ENCODE peak calls at places on chromosomes 1 and 21, in seven cellular contexts. F is HFFc6, D is hippocampal formation, O is sigmoid colon, B is chondrocyte, Z is right atrium auricular region, P is BE2C. A is an unnamed sample.
A peak's percentile ranks its signal among the peaks of the same experiment; 100 is the strongest.

GRCh38 chr1:113142791-113143190 is 69.8 kb downstream of the LRIG2 start:
- DNase-seq in F (no peak), P (no peak), B (no peak), D (no peak), Z (no peak), O (no peak), A (no peak)

GRCh38 chr1:38941527-38942019 is at the start of gene RHBDL2:
- DNase-seq in D (peak; percentile 62), B (no peak), P (no peak), Z (peak; percentile 62), F (peak; percentile 25), O (peak; percentile 71), A (no peak)

GRCh38 chr1:227897704-227898438 is 49.9 kb downstream of the WNT9A start:
- DNase-seq in F (no peak), O (peak; percentile 46), Z (no peak), B (peak; percentile 41), D (no peak), P (peak; percentile 4), A (no peak)

GRCh38 chr1:33257388-33257758 is 1.1 kb downstream of the ZNF362 start:
- DNase-seq in D (no peak), O (no peak), F (no peak), B (no peak), P (no peak), Z (no peak), A (no peak)

GRCh38 chr1:7921766-7922165 is 18.9 kb downstream of the TNFRSF9 start:
- DNase-seq in O (no peak), P (no peak), B (no peak), Z (no peak), D (no peak), F (no peak), A (no peak)

GRCh38 chr1:154608522-154609294 is 722 bp upstream of the ADAR start:
- DNase-seq in Z (no peak), F (peak; percentile 36), D (peak; percentile 26), B (no peak), O (peak; percentile 73), P (peak; percentile 52), A (no peak)

GRCh38 chr1:41843378-41843777 is 75.3 kb downstream of the HIVEP3 start:
- DNase-seq in B (no peak), O (no peak), P (no peak), D (no peak), Z (no peak), F (peak; percentile 49), A (no peak)

GRCh38 chr1:239570878-239571277 is 184.5 kb downstream of the CHRM3 start:
- DNase-seq in B (no peak), D (no peak), O (no peak), Z (no peak), P (no peak), F (no peak), A (no peak)

GRCh38 chr1:61391730-61392129 is 309.4 kb downstream of the NFIA start:
- DNase-seq in D (no peak), F (no peak), B (no peak), Z (no peak), O (no peak), P (no peak), A (no peak)

GRCh38 chr21:44914176-44914874 is 6.4 kb downstream of the ITGB2 start:
- DNase-seq in O (no peak), D (no peak), P (no peak), F (no peak), Z (no peak), B (no peak), A (peak; percentile 71)

GRCh38 chr1:68409426-68409825 is 40.3 kb downstream of the RPE65 start:
- DNase-seq in B (no peak), F (no peak), P (no peak), D (no peak), Z (no peak), O (no peak), A (no peak)

GRCh38 chr1:58392083-58392482 is 154.4 kb downstream of the OMA1 start:
- DNase-seq in Z (no peak), D (no peak), B (no peak), P (no peak), F (no peak), O (no peak), A (peak; percentile 86)

GRCh38 chr1:226125097-226125630 is 61.4 kb downstream of the ACBD3 start:
- DNase-seq in O (peak; percentile 89), P (peak; percentile 89), Z (peak; percentile 89), D (peak; percentile 22), B (peak; percentile 83), F (peak; percentile 59), A (peak; percentile 78)

GRCh38 chr1:208652300-208653160 is 408.3 kb upstream of the PLXNA2 start:
- DNase-seq in F (peak; percentile 63), O (peak; percentile 69), Z (peak; percentile 69), P (peak; percentile 68), D (peak; percentile 71), B (no peak), A (peak; percentile 54)

GRCh38 chr1:183604048-183604808 is 14.0 kb upstream of the NCF2 start:
- DNase-seq in Z (no peak), B (no peak), D (no peak), P (no peak), F (peak; percentile 87), O (no peak), A (no peak)

GRCh38 chr1:235329139-235329808 is 904 bp downstream of the GGPS1 start:
- DNase-seq in O (peak; percentile 72), B (no peak), D (peak; percentile 57), Z (no peak), F (peak; percentile 21), P (peak; percentile 43), A (peak; percentile 46)

GRCh38 chr1:26066857-26067256 is 573 bp downstream of the TRIM63 start:
- DNase-seq in P (peak; percentile 29), O (no peak), F (no peak), B (no peak), D (no peak), Z (no peak), A (no peak)

GRCh38 chr1:107529511-107530149 is 388.8 kb downstream of the NTNG1 start:
- DNase-seq in Z (no peak), F (peak; percentile 19), O (no peak), P (peak; percentile 37), B (no peak), D (peak; percentile 32), A (peak; percentile 54)

GRCh38 chr1:154994269-154994977 is 1.0 kb downstream of the LENEP start:
- DNase-seq in B (peak; percentile 25), D (no peak), O (no peak), Z (no peak), P (no peak), F (no peak), A (no peak)

GRCh38 chr1:22489823-22490222 is 38.2 kb downstream of the ZBTB40 start:
- DNase-seq in D (no peak), F (no peak), B (no peak), P (no peak), O (no peak), Z (no peak), A (no peak)

GRCh38 chr1:239386453-239387303 is at the start of gene CHRM3:
- DNase-seq in D (no peak), Z (peak; percentile 60), B (no peak), P (peak; percentile 83), F (peak; percentile 87), O (peak; percentile 90), A (no peak)